ENCODE peak calls at places on chromosomes 4 and X, in nine cellular contexts. C is aorta, U is IMR-90, Z is hepatocyte, J is H9, S is PC-9, O is substantia nigra, I is HepG2, G is fibroblast of lung. T is an unnamed sample.

GRCh38 chrX:43644124-43644701 is 11.9 kb upstream of the MAOA start:
- DNase-seq in C (no peak), U (peak), G (peak), Z (peak), J (no peak), S (peak), I (no peak), O (no peak), T (no peak)

GRCh38 chr4:57342406-57342805 is 232.2 kb upstream of the IGFBP7 start:
- DNase-seq in U (peak), O (no peak), G (peak), S (peak), Z (no peak), I (no peak), C (no peak), J (no peak), T (no peak)

GRCh38 chrX:88604433-88605221 is 142.4 kb upstream of the CPXCR1 start:
- DNase-seq in Z (peak), S (no peak), G (no peak), O (no peak), J (no peak), I (peak), U (no peak), C (no peak), T (no peak)

GRCh38 chr4:182346675-182347375 is 103.6 kb downstream of the TENM3 start:
- DNase-seq in Z (no peak), C (no peak), U (no peak), G (no peak), J (no peak), I (no peak), S (no peak), O (no peak), T (no peak)

GRCh38 chr4:156941940-156942548 is 29.6 kb downstream of the PDGFC start:
- DNase-seq in Z (peak), J (peak), C (peak), G (peak), I (peak), O (no peak), S (peak), U (peak), T (peak)

GRCh38 chr4:183413562-183414200 is 30.8 kb upstream of the CDKN2AIP start:
- DNase-seq in G (no peak), J (no peak), Z (no peak), C (no peak), O (no peak), I (no peak), U (no peak), S (no peak), T (no peak)

GRCh38 chrX:91434351-91435168 is at the start of gene PABPC5:
- DNase-seq in S (no peak), Z (peak), O (peak), G (peak), C (peak), I (no peak), U (peak), J (peak), T (peak)

GRCh38 chrX:1500701-1501624 is 36.0 kb downstream of the P2RY8 start:
- DNase-seq in G (no peak), J (no peak), Z (no peak), I (no peak), O (no peak), U (no peak), S (no peak), C (peak), T (no peak)

GRCh38 chr4:121778991-121779628 is 14.1 kb upstream of the SMIM43 start:
- DNase-seq in G (no peak), J (no peak), U (peak), I (no peak), C (no peak), S (no peak), O (no peak), Z (no peak), T (no peak)

GRCh38 chrX:19514791-19515614 is at the start of gene MAP3K15:
- DNase-seq in S (peak), G (peak), I (peak), C (no peak), U (no peak), O (no peak), J (peak), Z (peak), T (no peak)

DNA sequence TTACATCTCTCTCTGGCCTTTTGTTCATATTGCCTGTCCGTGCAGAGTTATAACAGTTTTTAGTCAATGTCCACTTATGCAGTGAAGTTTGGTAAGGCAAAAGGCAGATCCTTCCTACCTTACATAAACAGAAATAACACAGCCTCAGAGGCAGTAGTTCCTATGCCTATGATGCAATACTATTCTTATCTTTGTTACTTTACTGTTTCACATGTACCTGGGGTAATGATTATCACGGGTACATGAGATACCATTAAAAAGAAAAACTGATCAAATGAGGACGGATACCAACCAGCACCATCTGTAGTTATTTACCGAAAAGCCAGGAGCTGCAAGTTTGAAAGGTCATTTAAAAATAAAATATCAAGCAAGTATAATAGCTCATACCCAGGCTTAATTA is 166.8 kb downstream of the BTC start:
- DNase-seq in G (no peak), J (no peak), O (no peak), S (no peak), I (no peak), C (no peak), U (no peak), Z (no peak), T (no peak)
- H3K27ac ChIP-seq in G (no peak), J (no peak), O (no peak), S (no peak), I (peak), C (no peak), U (no peak), Z (peak), T (no peak)

DNA sequence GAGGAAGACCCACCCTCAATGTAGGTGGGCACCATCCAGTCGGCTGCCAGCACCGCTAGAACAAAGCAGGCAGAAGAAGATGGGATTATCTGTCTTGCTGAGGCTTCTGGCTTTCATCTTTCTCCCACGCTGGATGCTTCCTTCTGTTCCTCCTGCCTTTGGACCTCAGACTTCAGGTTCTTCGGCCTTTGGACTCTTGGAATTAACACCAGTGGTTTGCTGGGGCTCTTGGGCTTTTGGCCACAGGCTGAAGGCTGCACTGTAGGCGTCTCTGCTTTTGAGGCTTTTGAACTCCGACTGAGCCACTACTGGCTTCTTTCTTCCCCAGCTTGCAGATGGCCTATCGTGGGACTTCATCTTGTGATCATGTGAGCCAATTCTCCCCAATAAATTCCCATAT is 55.1 kb downstream of the PDLIM5 start:
- DNase-seq in I (no peak), C (no peak), J (no peak), O (no peak), S (no peak), Z (no peak), G (no peak), U (no peak), T (no peak)
- H3K27ac ChIP-seq in I (no peak), C (no peak), J (no peak), O (no peak), S (peak), Z (peak), G (no peak), U (no peak), T (no peak)

DNA sequence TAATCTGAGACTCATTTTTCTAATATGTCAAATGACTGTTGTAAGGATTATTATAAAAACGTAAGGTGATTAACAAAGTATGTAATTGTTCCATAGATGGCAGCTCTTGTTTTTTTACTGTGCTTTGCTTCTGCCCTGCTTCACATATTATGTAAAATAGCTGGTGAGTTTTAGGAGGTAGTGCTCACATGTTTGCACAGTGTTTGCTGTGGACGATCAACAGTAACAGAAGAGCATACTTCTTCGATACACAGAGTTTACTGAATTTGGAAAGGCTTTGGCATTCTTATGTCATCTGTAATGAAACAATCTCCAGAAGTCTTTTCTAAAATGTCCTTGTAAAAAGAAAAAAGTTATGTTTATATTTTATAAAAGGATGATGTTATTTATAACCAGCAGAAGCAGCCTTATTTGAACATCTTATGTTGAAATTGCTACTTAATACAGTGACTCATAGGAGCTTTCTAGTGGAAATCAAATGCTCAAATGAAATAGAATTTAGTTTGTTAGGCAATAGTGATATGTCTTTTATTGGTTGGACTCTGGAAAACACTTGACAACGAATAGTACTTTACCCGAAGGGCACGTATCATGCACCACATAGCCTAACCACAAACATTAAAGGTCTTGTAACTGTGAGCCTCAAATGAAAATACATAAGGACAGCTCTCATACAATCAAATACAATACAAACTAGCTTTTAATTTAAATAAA is 1.9 kb upstream of the MTTP start:
- DNase-seq in I (no peak), C (no peak), J (no peak), S (no peak), Z (no peak), G (no peak), O (no peak), U (peak), T (no peak)
- H3K27ac ChIP-seq in I (peak), C (no peak), J (no peak), S (no peak), Z (peak), G (no peak), O (no peak), U (no peak), T (no peak)

DNA sequence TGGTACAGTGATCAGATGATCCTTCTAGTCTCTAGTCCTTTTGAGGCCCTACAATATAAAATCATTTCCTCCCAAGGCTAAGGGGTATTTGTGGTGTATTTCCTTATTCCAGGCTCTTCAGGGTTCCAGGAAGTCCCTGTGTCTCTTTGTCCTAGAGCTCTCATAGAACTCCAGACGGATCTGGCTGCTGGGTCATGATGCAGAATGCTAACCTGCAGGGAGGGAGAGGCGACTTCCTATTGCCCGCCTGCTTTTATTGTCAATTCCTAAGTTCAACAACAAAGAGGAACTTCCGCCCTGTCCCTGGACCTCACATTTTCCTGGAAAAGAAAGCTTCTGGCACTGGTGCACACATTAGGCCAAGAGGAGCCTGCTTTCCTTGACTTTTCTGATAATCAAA is 45.9 kb upstream of the ZNF827 start:
- DNase-seq in G (no peak), C (no peak), O (no peak), S (no peak), I (no peak), J (no peak), U (no peak), Z (no peak), T (no peak)
- H3K27ac ChIP-seq in G (no peak), C (no peak), O (no peak), S (no peak), I (no peak), J (no peak), U (no peak), Z (no peak), T (no peak)

GRCh38 chr4:38145741-38146140 is 185.5 kb downstream of the PTTG2 start:
- DNase-seq in G (peak), S (no peak), I (no peak), Z (no peak), U (peak), J (no peak), C (no peak), O (no peak), T (no peak)
- H3K27ac ChIP-seq in G (peak), S (no peak), I (no peak), Z (peak), U (peak), J (no peak), C (no peak), O (no peak), T (no peak)

DNA sequence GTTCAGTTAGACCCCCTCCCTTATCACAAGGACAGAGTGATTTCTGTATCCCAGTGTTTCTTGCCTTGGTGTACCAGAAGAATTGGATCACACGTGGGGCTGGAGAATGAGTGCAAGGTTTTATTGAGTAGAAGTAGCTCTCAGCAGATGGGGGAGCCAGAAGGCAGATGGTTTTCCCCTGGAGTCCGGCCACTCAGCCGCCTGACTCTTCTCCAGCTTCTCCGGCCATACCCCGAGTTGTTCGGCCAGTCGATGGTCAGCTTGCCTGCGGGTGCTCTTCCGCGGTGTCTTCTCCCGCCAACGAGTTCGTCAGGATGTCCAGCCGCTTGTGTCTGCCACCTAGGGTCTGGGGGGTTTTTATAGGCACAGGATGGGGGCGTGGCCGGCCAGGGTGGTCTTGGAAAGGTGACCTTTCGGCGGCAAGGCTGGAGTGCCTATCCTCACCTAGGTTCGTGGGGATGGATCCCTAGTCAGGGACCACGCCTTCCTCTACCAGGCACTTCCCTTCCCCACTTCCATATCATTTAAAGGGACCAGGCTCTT is 14.5 kb downstream of the GAB1 start:
- DNase-seq in U (no peak), J (no peak), O (no peak), S (no peak), Z (no peak), G (no peak), I (no peak), C (no peak), T (no peak)
- H3K27ac ChIP-seq in U (no peak), J (no peak), O (peak), S (peak), Z (peak), G (no peak), I (no peak), C (peak), T (no peak)

DNA sequence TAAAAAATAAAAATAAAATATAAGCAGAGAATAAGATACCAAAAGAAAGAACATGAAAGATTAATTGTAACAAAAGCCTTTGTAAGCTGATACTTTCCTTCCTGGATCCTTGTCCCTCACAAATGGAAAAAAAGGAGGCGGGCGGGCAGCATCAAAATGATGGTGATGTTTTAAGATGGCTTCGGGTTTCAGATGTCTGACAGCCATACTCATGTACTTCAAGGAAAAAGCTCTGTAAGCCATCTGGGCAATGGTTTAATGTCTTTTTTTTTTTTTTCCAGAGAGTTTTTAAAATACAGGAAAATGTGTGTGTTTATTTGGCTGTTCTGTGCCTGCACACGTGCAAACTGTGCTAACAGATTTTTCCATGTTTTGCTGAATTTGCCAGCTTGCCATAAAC is 36.0 kb downstream of the AFAP1 start:
- DNase-seq in G (peak), Z (no peak), S (no peak), J (no peak), O (no peak), U (peak), I (no peak), C (no peak), T (no peak)
- H3K27ac ChIP-seq in G (peak), Z (no peak), S (no peak), J (no peak), O (no peak), U (peak), I (no peak), C (peak), T (no peak)

GRCh38 chrX:134365923-134366322 is 94.0 kb upstream of the HPRT1 start:
- DNase-seq in O (no peak), Z (no peak), C (no peak), I (no peak), S (peak), J (no peak), G (no peak), U (no peak), T (no peak)

GRCh38 chrX:134368140-134368539 is 91.8 kb upstream of the HPRT1 start:
- DNase-seq in G (no peak), Z (no peak), S (no peak), U (peak), J (no peak), O (no peak), C (no peak), I (no peak), T (no peak)

GRCh38 chrX:134364711-134365110 is 95.3 kb upstream of the HPRT1 start:
- DNase-seq in J (no peak), O (no peak), Z (no peak), G (no peak), I (no peak), U (peak), S (no peak), C (no peak), T (no peak)

DNA sequence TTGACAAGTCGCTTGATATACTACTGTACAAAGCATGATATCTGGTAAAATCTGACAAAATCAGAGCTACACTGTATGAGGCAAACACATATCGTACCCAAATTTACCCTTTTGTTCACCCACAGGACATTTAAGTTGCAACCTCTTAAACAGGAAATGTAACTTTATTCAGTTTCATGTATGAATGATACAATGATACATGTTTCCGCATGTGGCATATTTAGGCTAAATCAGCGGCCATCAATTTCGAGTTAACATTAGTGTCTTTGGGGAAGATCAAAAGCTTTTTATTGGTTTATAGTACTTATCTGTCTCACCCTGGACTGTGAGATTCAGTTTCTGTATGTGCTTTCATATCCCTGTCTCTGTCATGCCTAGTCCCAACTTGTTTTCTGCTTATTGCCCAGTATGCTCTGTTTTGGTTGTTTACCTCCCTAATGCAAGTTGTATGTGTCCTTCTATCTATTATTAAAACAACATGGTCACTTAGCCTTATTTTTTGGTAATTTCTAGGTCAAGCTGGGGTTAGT is 97.3 kb upstream of the HPRT1 start:
- DNase-seq in S (no peak), G (no peak), C (no peak), J (no peak), Z (no peak), I (no peak), O (no peak), U (no peak), T (no peak)
- H3K27ac ChIP-seq in S (no peak), G (no peak), C (no peak), J (no peak), Z (no peak), I (no peak), O (no peak), U (no peak), T (no peak)